ENCODE peak calls at places on chromosome 5, in seven cellular contexts. X, F, D, P, E, R and S are unnamed samples.

GRCh38 chr5:23208959-23209431 is 298.4 kb upstream of the PRDM9 start:
- DNase-seq in X (no peak), F (peak; percentile 67), D (no peak), P (peak; percentile 61), E (peak; percentile 57), R (no peak), S (no peak)

GRCh38 chr5:58019614-58020013 is 440.3 kb downstream of the PLK2 start:
- DNase-seq in X (no peak), F (no peak), D (no peak), P (no peak), E (no peak), R (no peak), S (no peak)

GRCh38 chr5:155259648-155260047 is 246.1 kb downstream of the KIF4B start:
- DNase-seq in X (no peak), F (no peak), D (no peak), P (no peak), E (no peak), R (no peak), S (no peak)

GRCh38 chr5:132267166-132267739 is 9.8 kb downstream of the PDLIM4 start:
- DNase-seq in X (no peak), F (no peak), D (no peak), P (no peak), E (no peak), R (no peak), S (peak; percentile 79)

GRCh38 chr5:122473138-122473843 is 161.3 kb downstream of the SNCAIP start:
- DNase-seq in X (no peak), F (no peak), D (no peak), P (no peak), E (no peak), R (no peak), S (no peak)

GRCh38 chr5:141611289-141611688 is 7.5 kb downstream of the DIAPH1 start:
- DNase-seq in X (no peak), F (no peak), D (no peak), P (no peak), E (no peak), R (no peak), S (no peak)

GRCh38 chr5:52989781-52990530 is 804 bp downstream of the ITGA2 start:
- DNase-seq in X (peak; percentile 40), F (peak; percentile 45), D (peak; percentile 32), P (no peak), E (no peak), R (peak; percentile 67), S (no peak)

GRCh38 chr5:88555658-88556057 is 287.0 kb upstream of the TMEM161B start:
- DNase-seq in X (no peak), F (no peak), D (no peak), P (no peak), E (no peak), R (no peak), S (no peak)